ENCODE peak calls at places on chromosomes 13 and 19, in four cellular contexts. Z is suprapubic skin, L is astrocyte of the cerebellum, J is astrocyte of the spinal cord. T is an unnamed sample.

GRCh38 chr13:30736461-30736860 is 1.1 kb downstream of the ALOX5AP start:
- DNase-seq in Z (no peak), L (no peak), J (no peak), T (no peak)

GRCh38 chr19:792361-792885 is 4.8 kb upstream of the PTBP1 start:
- DNase-seq in Z (no peak), L (no peak), J (no peak), T (no peak)

GRCh38 chr13:112116187-112116950 is 49.4 kb downstream of the SOX1 start:
- DNase-seq in Z (no peak), L (no peak), J (no peak), T (no peak)

GRCh38 chr13:38821753-38822551 is 135.1 kb downstream of the FREM2 start:
- DNase-seq in Z (no peak), L (no peak), J (no peak), T (no peak)

GRCh38 chr19:22606212-22606553 is 27.9 kb upstream of the ZNF492 start:
- DNase-seq in Z (no peak), L (no peak), J (no peak), T (no peak)

GRCh38 chr13:33369073-33369472 is 83.5 kb upstream of the STARD13 start:
- DNase-seq in Z (no peak), L (no peak), J (no peak), T (no peak)

GRCh38 chr19:2542341-2543069 is 66.6 kb downstream of the GADD45B start:
- DNase-seq in Z (no peak), L (no peak), J (no peak), T (no peak)

GRCh38 chr13:69524459-69525155 is 583.0 kb upstream of the ATXN8OS start:
- DNase-seq in Z (no peak), L (peak; percentile 1), J (peak; percentile 17), T (peak; percentile 3)

GRCh38 chr13:106599875-106600797 is 32.2 kb upstream of the ARGLU1 start:
- DNase-seq in Z (no peak), L (peak; percentile 84), J (peak; percentile 89), T (peak; percentile 97)

GRCh38 chr19:32358311-32358710 is 12.9 kb downstream of the ZNF507 start:
- DNase-seq in Z (no peak), L (no peak), J (no peak), T (no peak)

GRCh38 chr19:44807162-44807561 is 1.7 kb upstream of the BCAM start:
- DNase-seq in Z (no peak), L (no peak), J (no peak), T (no peak)

GRCh38 chr13:79227418-79227817 is 178.6 kb downstream of the RBM26 start:
- DNase-seq in Z (no peak), L (no peak), J (no peak), T (no peak)

GRCh38 chr19:10093295-10094186 is 7.4 kb downstream of the SHFL start:
- DNase-seq in Z (no peak), L (no peak), J (no peak), T (no peak)

GRCh38 chr13:49112782-49113525 is 107.2 kb upstream of the MLNR start:
- DNase-seq in Z (no peak), L (no peak), J (no peak), T (no peak)
- H3K4me3 ChIP-seq in Z (no peak overlapping the region), L (peak overlapping the region; percentile 21), J (peak overlapping the region; percentile 2), T (no peak overlapping the region)

GRCh38 chr19:47512183-47512947 is 2.5 kb downstream of the NAPA start:
- DNase-seq in Z (peak; percentile 79), L (no peak), J (no peak), T (no peak)
- H3K4me3 ChIP-seq in Z (peak overlapping the region; percentile 96), L (no peak overlapping the region), J (no peak overlapping the region), T (no peak overlapping the region)

GRCh38 chr19:48624791-48625723 is 5.8 kb downstream of the SPHK2 start:
- DNase-seq in Z (no peak), L (no peak), J (no peak), T (no peak)
- H3K4me3 ChIP-seq in Z (peak overlapping the region; percentile 46), L (peak overlapping the region; percentile 58), J (peak overlapping the region; percentile 60), T (peak overlapping the region; percentile 94)

DNA sequence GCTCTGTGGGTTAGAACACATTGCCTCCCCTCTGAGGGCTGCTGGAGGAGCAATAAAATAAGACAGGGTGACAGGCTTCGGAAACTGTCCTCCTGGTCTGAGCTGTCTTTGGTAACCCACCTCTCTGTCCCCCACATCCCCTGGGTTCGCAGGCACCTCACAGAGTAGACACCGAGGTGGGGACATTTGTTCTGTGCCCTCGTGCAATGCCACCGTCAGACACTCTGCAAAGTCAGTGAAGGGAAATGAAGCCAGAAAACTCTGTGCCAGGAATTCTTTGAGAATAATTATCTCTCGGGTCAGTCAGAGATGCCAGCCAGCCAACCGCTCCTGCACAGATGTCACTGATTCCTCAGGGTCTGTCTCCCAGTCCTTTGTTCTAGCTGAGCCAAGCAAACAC is 493.6 kb downstream of the FOXO1 start:
- DNase-seq in Z (no peak), L (no peak), J (no peak), T (no peak)
- H3K4me3 ChIP-seq in Z (no peak overlapping the region), L (no peak overlapping the region), J (no peak overlapping the region), T (no peak overlapping the region)